ENCODE peak calls at places on chromosomes 5 and 9, in six cellular contexts. K is cardiac muscle cell, L is upper lobe of right lung, E is PC-3, J is neural progenitor cell, T is RWPE1. X is an unnamed sample.

GRCh38 chr9:107367727-107368502 is 84.8 kb downstream of the RAD23B start:
- DNase-seq in K (no peak), L (no peak), E (peak; percentile 23), J (no peak), T (no peak), X (no peak)

GRCh38 chr5:150448960-150449490 is 514 bp downstream of the RPS14 start:
- DNase-seq in K (no peak), L (no peak), E (no peak), J (peak; percentile 38), T (no peak), X (no peak)

GRCh38 chr5:103886826-103887225 is 324.2 kb upstream of the NUDT12 start:
- DNase-seq in K (no peak), L (no peak), E (no peak), J (no peak), T (no peak), X (no peak)

GRCh38 chr5:37448941-37449340 is 69.8 kb downstream of the WDR70 start:
- DNase-seq in K (peak; percentile 12), L (no peak), E (peak; percentile 27), J (no peak), T (no peak), X (no peak)

GRCh38 chr9:135513351-135513846 is 7.8 kb upstream of the LCN1 start:
- DNase-seq in K (peak; percentile 63), L (peak; percentile 58), E (no peak), J (no peak), T (no peak), X (no peak)

GRCh38 chr9:69389437-69389995 is 64.5 kb downstream of the ENTREP1 start:
- DNase-seq in K (no peak), L (no peak), E (peak; percentile 35), J (peak; percentile 31), T (no peak), X (no peak)

GRCh38 chr9:84070590-84070989 is 90.0 kb downstream of the RMI1 start:
- DNase-seq in K (no peak), L (no peak), E (no peak), J (no peak), T (no peak), X (no peak)

GRCh38 chr9:27433599-27434325 is 90.3 kb upstream of the IFNK start:
- DNase-seq in K (no peak), L (no peak), E (no peak), J (no peak), T (no peak), X (no peak)

GRCh38 chr5:174723979-174724483 is 351 bp upstream of the MSX2 start:
- DNase-seq in K (peak; percentile 26), L (no peak), E (peak; percentile 14), J (no peak), T (peak; percentile 47), X (no peak)

GRCh38 chr9:121282309-121283071 is 14.5 kb downstream of the GSN start:
- DNase-seq in K (peak; percentile 83), L (peak; percentile 79), E (peak; percentile 50), J (no peak), T (peak; percentile 69), X (no peak)

GRCh38 chr9:130869250-130869649 is 27.4 kb downstream of the QRFP start:
- DNase-seq in K (peak; percentile 83), L (peak; percentile 55), E (no peak), J (no peak), T (no peak), X (no peak)

GRCh38 chr5:99911971-99912370 is 623.2 kb upstream of the FAM174A start:
- DNase-seq in K (no peak), L (no peak), E (peak; percentile 8), J (no peak), T (no peak), X (no peak)

GRCh38 chr9:84670106-84670800 is 724 bp downstream of the NTRK2 start:
- DNase-seq in K (peak; percentile 4), L (no peak), E (no peak), J (peak; percentile 80), T (no peak), X (peak; percentile 46)

GRCh38 chr9:126534431-126535186 is 79.1 kb upstream of the LMX1B start:
- DNase-seq in K (no peak), L (no peak), E (no peak), J (peak; percentile 70), T (no peak), X (no peak)

GRCh38 chr5:65927497-65928340 is 1.3 kb downstream of the ERBIN start:
- DNase-seq in K (peak; percentile 68), L (no peak), E (peak; percentile 37), J (peak; percentile 40), T (peak; percentile 69), X (no peak)

GRCh38 chr9:81497096-81497495 is 192.3 kb downstream of the TLE1 start:
- DNase-seq in K (no peak), L (no peak), E (no peak), J (no peak), T (no peak), X (no peak)

GRCh38 chr9:16262467-16263261 is 607.8 kb downstream of the BNC2 start:
- DNase-seq in K (no peak), L (no peak), E (peak; percentile 51), J (no peak), T (no peak), X (no peak)

GRCh38 chr5:72512179-72512860 is 5.1 kb upstream of the ZNF366 start:
- DNase-seq in K (no peak), L (no peak), E (no peak), J (no peak), T (no peak), X (no peak)

GRCh38 chr9:6902423-6902822 is 144.7 kb downstream of the KDM4C start:
- DNase-seq in K (peak; percentile 17), L (no peak), E (peak; percentile 81), J (no peak), T (peak; percentile 24), X (no peak)

GRCh38 chr9:116464987-116465571 is 222.0 kb upstream of the TRIM32 start:
- DNase-seq in K (peak; percentile 60), L (no peak), E (no peak), J (peak; percentile 67), T (no peak), X (no peak)

GRCh38 chr9:6833518-6834192 is 75.9 kb downstream of the KDM4C start:
- DNase-seq in K (peak; percentile 73), L (no peak), E (peak; percentile 31), J (no peak), T (no peak), X (no peak)

GRCh38 chr5:134132372-134133212 is 18.1 kb downstream of the TCF7 start:
- DNase-seq in K (no peak), L (peak; percentile 51), E (no peak), J (no peak), T (no peak), X (no peak)

GRCh38 chr9:137432687-137433348 is 8.3 kb downstream of the ENTPD8 start:
- DNase-seq in K (no peak), L (peak; percentile 61), E (no peak), J (no peak), T (no peak), X (no peak)

GRCh38 chr5:123951204-123951977 is 439.4 kb downstream of the CSNK1G3 start:
- DNase-seq in K (peak; percentile 91), L (no peak), E (peak; percentile 86), J (no peak), T (peak; percentile 86), X (no peak)

DNA sequence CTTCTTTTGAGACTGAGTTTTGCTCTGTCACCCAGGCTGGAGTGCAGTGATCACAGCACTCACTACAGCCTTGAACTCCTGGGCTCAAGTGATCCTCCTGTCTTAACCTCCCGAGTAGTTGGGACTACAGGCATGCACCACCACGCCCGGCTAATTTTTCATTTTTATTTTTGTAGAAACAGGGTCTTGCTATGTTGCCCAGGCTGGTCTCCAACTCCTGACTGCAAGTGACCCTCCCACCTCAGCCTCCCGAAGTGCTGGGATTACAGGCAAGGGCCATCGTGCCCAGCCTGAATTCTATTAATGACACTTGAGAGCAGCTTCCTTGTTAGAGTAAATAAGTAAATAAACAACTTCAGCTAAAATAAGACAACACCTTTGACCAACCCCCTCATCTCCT is 12.3 kb downstream of the ROR2 start:
- DNase-seq in K (no peak), L (no peak), E (no peak), J (no peak), T (no peak), X (no peak)
- TF ChIP-seq CTCF in K (no peak), L (no peak), E (no peak), J (no peak), T (no peak), X (no peak)

GRCh38 chr5:83042507-83042906 is 34.7 kb downstream of the TMEM167A start:
- DNase-seq in K (no peak), L (no peak), E (no peak), J (no peak), T (no peak), X (no peak)

GRCh38 chr5:83035373-83036170 is 41.6 kb downstream of the TMEM167A start:
- DNase-seq in K (no peak), L (no peak), E (no peak), J (no peak), T (no peak), X (no peak)

GRCh38 chr5:83036991-83037390 is 40.2 kb downstream of the TMEM167A start:
- DNase-seq in K (peak; percentile 27), L (no peak), E (no peak), J (peak; percentile 32), T (no peak), X (no peak)

GRCh38 chr5:83034552-83035181 is 42.5 kb downstream of the TMEM167A start:
- DNase-seq in K (no peak), L (no peak), E (no peak), J (no peak), T (no peak), X (no peak)

GRCh38 chr5:83038924-83039323 is 38.3 kb downstream of the TMEM167A start:
- DNase-seq in K (no peak), L (no peak), E (no peak), J (no peak), T (no peak), X (no peak)
- TF ChIP-seq CTCF in K (no peak), L (no peak), E (no peak), J (no peak), T (no peak), X (no peak)

GRCh38 chr9:99210572-99210971 is 11.2 kb downstream of the ALG2 start:
- DNase-seq in K (no peak), L (no peak), E (no peak), J (no peak), T (no peak), X (no peak)

GRCh38 chr9:99216073-99216472 is 5.7 kb downstream of the ALG2 start:
- DNase-seq in K (no peak), L (no peak), E (no peak), J (no peak), T (no peak), X (no peak)

GRCh38 chr9:99213197-99213596 is 8.5 kb downstream of the ALG2 start:
- DNase-seq in K (no peak), L (no peak), E (no peak), J (no peak), T (no peak), X (no peak)

DNA sequence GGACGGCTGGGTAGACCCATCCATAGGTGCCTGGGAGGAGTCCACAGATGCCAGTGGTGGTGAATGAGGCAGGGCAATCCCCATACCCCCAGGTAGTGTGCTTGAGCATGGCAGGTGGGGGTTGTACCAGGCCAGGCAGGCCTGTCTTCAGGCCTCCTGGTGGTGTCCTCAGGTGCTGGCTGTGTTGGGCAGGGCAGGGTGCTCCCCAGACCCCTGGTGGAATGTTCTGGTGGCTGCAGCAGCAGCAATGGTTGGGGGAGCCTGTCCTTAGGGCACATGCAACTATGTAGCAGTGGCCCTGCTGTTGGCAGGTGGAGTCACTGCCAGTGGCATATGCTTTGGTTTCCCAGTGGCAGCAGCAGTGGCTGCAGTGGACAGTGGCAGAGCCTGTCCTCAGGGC is 10.0 kb downstream of the ALG2 start:
- DNase-seq in K (no peak), L (no peak), E (no peak), J (no peak), T (no peak), X (no peak)
- TF ChIP-seq CTCF in K (no peak), L (no peak), E (no peak), J (peak; percentile 8), T (no peak), X (no peak)

GRCh38 chr5:142873831-142874230 is 103.7 kb downstream of the ARHGAP26 start:
- DNase-seq in K (no peak), L (no peak), E (no peak), J (no peak), T (no peak), X (no peak)
- TF ChIP-seq CTCF in K (no peak), L (no peak), E (no peak), J (no peak), T (no peak), X (no peak)